ENCODE peak calls at places on chromosomes 5 and 9, in four cellular contexts. One of them, this sample, is unnamed.

GRCh38 chr5:88829053-88829452 is 53.9 kb downstream of the MEF2C start:
- DNase-seq in PC-3: peak; percentile 7
- DNase-seq in OCI-LY7: peak; percentile 39
- DNase-seq in gastrocnemius medialis: no peak
- DNase-seq in this sample: no peak

GRCh38 chr9:94554439-94555331 is at the start of gene PCAT7:
- DNase-seq in PC-3: peak; percentile 87
- DNase-seq in OCI-LY7: peak; percentile 89
- DNase-seq in gastrocnemius medialis: no peak
- DNase-seq in this sample: peak; percentile 87

GRCh38 chr5:80055491-80056170 is 20.5 kb downstream of the THBS4 start:
- DNase-seq in PC-3: peak; percentile 47
- DNase-seq in OCI-LY7: no peak
- DNase-seq in gastrocnemius medialis: no peak
- DNase-seq in this sample: no peak

GRCh38 chr9:100322954-100323536 is 29.7 kb downstream of the TEX10 start:
- DNase-seq in PC-3: peak; percentile 44
- DNase-seq in OCI-LY7: peak; percentile 55
- DNase-seq in gastrocnemius medialis: no peak
- DNase-seq in this sample: peak; percentile 26

GRCh38 chr5:172280937-172281336 is 2.6 kb downstream of the UBTD2 start:
- DNase-seq in PC-3: peak; percentile 17
- DNase-seq in OCI-LY7: no peak
- DNase-seq in gastrocnemius medialis: no peak
- DNase-seq in this sample: no peak

GRCh38 chr5:1315709-1316587 is 21.1 kb upstream of the TERT start:
- DNase-seq in PC-3: peak; percentile 97
- DNase-seq in OCI-LY7: peak; percentile 99
- DNase-seq in gastrocnemius medialis: peak; percentile 18
- DNase-seq in this sample: peak; percentile 70

GRCh38 chr9:81028504-81028903 is 660.8 kb downstream of the TLE1 start:
- DNase-seq in PC-3: peak; percentile 91
- DNase-seq in OCI-LY7: no peak
- DNase-seq in gastrocnemius medialis: no peak
- DNase-seq in this sample: no peak

GRCh38 chr9:22114956-22115355 is 105.9 kb upstream of the CDKN2B start:
- DNase-seq in PC-3: peak; percentile 14
- DNase-seq in OCI-LY7: no peak
- DNase-seq in gastrocnemius medialis: no peak
- DNase-seq in this sample: no peak

GRCh38 chr9:114098021-114098659 is 952 bp downstream of the KIF12 start:
- DNase-seq in PC-3: peak; percentile 39
- DNase-seq in OCI-LY7: no peak
- DNase-seq in gastrocnemius medialis: no peak
- DNase-seq in this sample: peak; percentile 84

GRCh38 chr9:89038354-89039091 is 47.3 kb downstream of the S1PR3 start:
- DNase-seq in PC-3: peak; percentile 12
- DNase-seq in OCI-LY7: no peak
- DNase-seq in gastrocnemius medialis: peak; percentile 20
- DNase-seq in this sample: no peak

GRCh38 chr5:206406-206805 is 11.5 kb downstream of the CCDC127 start:
- DNase-seq in PC-3: no peak
- DNase-seq in OCI-LY7: no peak
- DNase-seq in gastrocnemius medialis: no peak
- DNase-seq in this sample: no peak

GRCh38 chr5:120535900-120536299 is 71.8 kb downstream of the PRR16 start:
- DNase-seq in PC-3: peak; percentile 35
- DNase-seq in OCI-LY7: no peak
- DNase-seq in gastrocnemius medialis: no peak
- DNase-seq in this sample: no peak

GRCh38 chr5:58786035-58786434 is 203.2 kb downstream of the RAB3C start:
- DNase-seq in PC-3: no peak
- DNase-seq in OCI-LY7: no peak
- DNase-seq in gastrocnemius medialis: no peak
- DNase-seq in this sample: no peak

GRCh38 chr5:152113401-152113800 is 188.8 kb upstream of the GLRA1 start:
- DNase-seq in PC-3: no peak
- DNase-seq in OCI-LY7: no peak
- DNase-seq in gastrocnemius medialis: no peak
- DNase-seq in this sample: no peak

GRCh38 chr9:136536721-136537241 is 9.1 kb downstream of the NOTCH1 start:
- DNase-seq in PC-3: no peak
- DNase-seq in OCI-LY7: no peak
- DNase-seq in gastrocnemius medialis: no peak
- DNase-seq in this sample: no peak

GRCh38 chr9:104094534-104095020 is 468 bp downstream of the SMC2 start:
- DNase-seq in PC-3: peak; percentile 11
- DNase-seq in OCI-LY7: no peak
- DNase-seq in gastrocnemius medialis: no peak
- DNase-seq in this sample: no peak

GRCh38 chr9:804026-804425 is 37.5 kb upstream of the DMRT1 start:
- DNase-seq in PC-3: no peak
- DNase-seq in OCI-LY7: no peak
- DNase-seq in gastrocnemius medialis: no peak
- DNase-seq in this sample: no peak

GRCh38 chr5:95446009-95446408 is 54.8 kb downstream of the FAM81B start:
- DNase-seq in PC-3: peak; percentile 86
- DNase-seq in OCI-LY7: no peak
- DNase-seq in gastrocnemius medialis: no peak
- DNase-seq in this sample: peak; percentile 39

GRCh38 chr9:17613723-17614122 is 34.9 kb downstream of the SH3GL2 start:
- DNase-seq in PC-3: peak; percentile 93
- DNase-seq in OCI-LY7: no peak
- DNase-seq in gastrocnemius medialis: no peak
- DNase-seq in this sample: no peak

GRCh38 chr9:17614246-17614645 is 35.4 kb downstream of the SH3GL2 start:
- DNase-seq in PC-3: no peak
- DNase-seq in OCI-LY7: no peak
- DNase-seq in gastrocnemius medialis: no peak
- DNase-seq in this sample: no peak

GRCh38 chr9:17611921-17612320 is 33.1 kb downstream of the SH3GL2 start:
- DNase-seq in PC-3: no peak
- DNase-seq in OCI-LY7: no peak
- DNase-seq in gastrocnemius medialis: no peak
- DNase-seq in this sample: no peak

GRCh38 chr9:17611342-17611741 is 32.5 kb downstream of the SH3GL2 start:
- DNase-seq in PC-3: no peak
- DNase-seq in OCI-LY7: no peak
- DNase-seq in gastrocnemius medialis: no peak
- DNase-seq in this sample: no peak

GRCh38 chr9:17609312-17610005 is 30.6 kb downstream of the SH3GL2 start:
- DNase-seq in PC-3: no peak
- DNase-seq in OCI-LY7: no peak
- DNase-seq in gastrocnemius medialis: no peak
- DNase-seq in this sample: no peak
- TF ChIP-seq CTCF in PC-3: no peak
- TF ChIP-seq CTCF in OCI-LY7: no peak
- TF ChIP-seq CTCF in gastrocnemius medialis: no peak
- TF ChIP-seq CTCF in this sample: no peak

GRCh38 chr5:45800331-45800730 is 104.2 kb upstream of the HCN1 start:
- DNase-seq in PC-3: no peak
- DNase-seq in OCI-LY7: no peak
- DNase-seq in gastrocnemius medialis: no peak
- DNase-seq in this sample: no peak

GRCh38 chr5:45799388-45799787 is 103.2 kb upstream of the HCN1 start:
- DNase-seq in PC-3: no peak
- DNase-seq in OCI-LY7: no peak
- DNase-seq in gastrocnemius medialis: no peak
- DNase-seq in this sample: no peak

GRCh38 chr5:45795458-45795857 is 99.3 kb upstream of the HCN1 start:
- DNase-seq in PC-3: no peak
- DNase-seq in OCI-LY7: no peak
- DNase-seq in gastrocnemius medialis: no peak
- DNase-seq in this sample: no peak

GRCh38 chr5:45793638-45794532 is 97.7 kb upstream of the HCN1 start:
- DNase-seq in PC-3: peak; percentile 41
- DNase-seq in OCI-LY7: no peak
- DNase-seq in gastrocnemius medialis: no peak
- DNase-seq in this sample: no peak

GRCh38 chr5:45796959-45797553 is 100.9 kb upstream of the HCN1 start:
- DNase-seq in PC-3: peak; percentile 9
- DNase-seq in OCI-LY7: peak; percentile 21
- DNase-seq in gastrocnemius medialis: no peak
- DNase-seq in this sample: peak; percentile 4
- TF ChIP-seq CTCF in PC-3: peak; percentile 62
- TF ChIP-seq CTCF in OCI-LY7: peak; percentile 80
- TF ChIP-seq CTCF in gastrocnemius medialis: no peak
- TF ChIP-seq CTCF in this sample: peak; percentile 43

DNA sequence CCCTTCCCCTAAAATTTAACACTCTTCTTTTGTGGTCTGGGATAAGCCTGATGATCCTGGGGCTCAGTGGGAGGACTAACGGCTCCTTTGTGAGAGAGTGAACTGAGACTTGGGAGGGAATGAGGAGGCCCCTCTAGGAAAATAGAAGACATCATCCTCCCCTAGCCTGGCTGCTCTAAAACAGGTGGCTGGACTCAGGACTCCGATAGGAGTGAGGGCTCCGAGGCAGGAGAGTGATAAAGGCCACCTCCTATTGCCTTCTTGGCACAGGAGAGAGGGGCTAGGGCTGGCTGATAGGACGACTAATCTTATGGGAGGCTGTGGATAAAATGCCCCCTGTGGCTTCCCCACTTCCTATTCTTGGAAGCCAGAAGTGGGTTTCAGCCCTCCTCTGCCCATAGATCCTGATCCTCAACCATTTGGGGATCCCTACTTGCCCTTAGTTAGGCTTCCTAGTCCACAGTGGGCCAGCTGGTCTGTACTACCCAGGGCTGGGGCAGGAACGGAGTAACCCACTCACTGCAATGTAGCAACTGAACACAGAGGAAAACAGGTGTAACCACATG is 1.4 kb downstream of the AQP3 start:
- DNase-seq in PC-3: no peak
- DNase-seq in OCI-LY7: peak; percentile 86
- DNase-seq in gastrocnemius medialis: no peak
- DNase-seq in this sample: no peak
- TF ChIP-seq CTCF in PC-3: no peak
- TF ChIP-seq CTCF in OCI-LY7: no peak
- TF ChIP-seq CTCF in gastrocnemius medialis: no peak
- TF ChIP-seq CTCF in this sample: no peak

GRCh38 chr9:130484362-130485072 is 39.8 kb downstream of the ASS1 start:
- DNase-seq in PC-3: no peak
- DNase-seq in OCI-LY7: no peak
- DNase-seq in gastrocnemius medialis: no peak
- DNase-seq in this sample: no peak
- TF ChIP-seq CTCF in PC-3: no peak
- TF ChIP-seq CTCF in OCI-LY7: no peak
- TF ChIP-seq CTCF in gastrocnemius medialis: no peak
- TF ChIP-seq CTCF in this sample: no peak

This sample was measured in Caco-2.